ENCODE peak calls at places on chromosomes 12 and 14, in ten cellular contexts. One of them, this sample, is unnamed.

GRCh38 chr12:116141110-116141832 is 136.2 kb downstream of the MED13L start:
- DNase-seq in CD8-positive, alpha-beta T cell: no peak
- DNase-seq in stimulated activated CD4-positive, alpha-beta T cell treated with anti-CD3 and anti-CD28 coated beads, Interleukin-4, amount 100 ng/mL, for 24 hours: no peak
- DNase-seq in CD4-positive, CD25-positive, alpha-beta regulatory T cell: no peak
- DNase-seq in EL: no peak
- DNase-seq in activated T-cell treated with anti-CD3 and anti-CD28 coated beads, Interleukin-2, amount 50 U/mL, for 1 hour: no peak
- DNase-seq in kidney glomerular epithelial cell: no peak
- DNase-seq in GM10248: no peak
- DNase-seq in fibroblast of lung: no peak
- DNase-seq in kidney epithelial cell: no peak
- DNase-seq in this sample: peak

GRCh38 chr12:122858591-122859302 is 23.5 kb downstream of the HIP1R start:
- DNase-seq in kidney glomerular epithelial cell: no peak
- DNase-seq in EL: no peak
- DNase-seq in kidney epithelial cell: no peak
- DNase-seq in activated T-cell treated with anti-CD3 and anti-CD28 coated beads, Interleukin-2, amount 50 U/mL, for 1 hour: no peak
- DNase-seq in CD8-positive, alpha-beta T cell: no peak
- DNase-seq in CD4-positive, CD25-positive, alpha-beta regulatory T cell: no peak
- DNase-seq in fibroblast of lung: no peak
- DNase-seq in GM10248: no peak
- DNase-seq in stimulated activated CD4-positive, alpha-beta T cell treated with anti-CD3 and anti-CD28 coated beads, Interleukin-4, amount 100 ng/mL, for 24 hours: no peak
- DNase-seq in this sample: no peak

GRCh38 chr12:108896331-108896730 is 16.4 kb downstream of the DAO start:
- DNase-seq in kidney glomerular epithelial cell: no peak
- DNase-seq in CD4-positive, CD25-positive, alpha-beta regulatory T cell: no peak
- DNase-seq in kidney epithelial cell: no peak
- DNase-seq in stimulated activated CD4-positive, alpha-beta T cell treated with anti-CD3 and anti-CD28 coated beads, Interleukin-4, amount 100 ng/mL, for 24 hours: no peak
- DNase-seq in CD8-positive, alpha-beta T cell: no peak
- DNase-seq in activated T-cell treated with anti-CD3 and anti-CD28 coated beads, Interleukin-2, amount 50 U/mL, for 1 hour: no peak
- DNase-seq in fibroblast of lung: no peak
- DNase-seq in GM10248: no peak
- DNase-seq in EL: no peak
- DNase-seq in this sample: no peak

GRCh38 chr12:55830601-55831406 is 1.4 kb upstream of the DNAJC14 start:
- DNase-seq in kidney glomerular epithelial cell: no peak
- DNase-seq in kidney epithelial cell: no peak
- DNase-seq in GM10248: peak
- DNase-seq in CD4-positive, CD25-positive, alpha-beta regulatory T cell: no peak
- DNase-seq in CD8-positive, alpha-beta T cell: peak
- DNase-seq in fibroblast of lung: peak
- DNase-seq in stimulated activated CD4-positive, alpha-beta T cell treated with anti-CD3 and anti-CD28 coated beads, Interleukin-4, amount 100 ng/mL, for 24 hours: peak
- DNase-seq in EL: peak
- DNase-seq in activated T-cell treated with anti-CD3 and anti-CD28 coated beads, Interleukin-2, amount 50 U/mL, for 1 hour: peak
- DNase-seq in this sample: peak

GRCh38 chr12:42143401-42144173 is 1.1 kb downstream of the GXYLT1 start:
- DNase-seq in kidney glomerular epithelial cell: peak
- DNase-seq in stimulated activated CD4-positive, alpha-beta T cell treated with anti-CD3 and anti-CD28 coated beads, Interleukin-4, amount 100 ng/mL, for 24 hours: no peak
- DNase-seq in kidney epithelial cell: no peak
- DNase-seq in CD4-positive, CD25-positive, alpha-beta regulatory T cell: no peak
- DNase-seq in fibroblast of lung: peak
- DNase-seq in GM10248: peak
- DNase-seq in CD8-positive, alpha-beta T cell: no peak
- DNase-seq in activated T-cell treated with anti-CD3 and anti-CD28 coated beads, Interleukin-2, amount 50 U/mL, for 1 hour: no peak
- DNase-seq in EL: peak
- DNase-seq in this sample: peak

GRCh38 chr12:124191024-124191359 is 103.9 kb upstream of the RFLNA start:
- DNase-seq in CD8-positive, alpha-beta T cell: no peak
- DNase-seq in fibroblast of lung: peak
- DNase-seq in kidney epithelial cell: no peak
- DNase-seq in stimulated activated CD4-positive, alpha-beta T cell treated with anti-CD3 and anti-CD28 coated beads, Interleukin-4, amount 100 ng/mL, for 24 hours: no peak
- DNase-seq in kidney glomerular epithelial cell: peak
- DNase-seq in EL: peak
- DNase-seq in GM10248: no peak
- DNase-seq in activated T-cell treated with anti-CD3 and anti-CD28 coated beads, Interleukin-2, amount 50 U/mL, for 1 hour: no peak
- DNase-seq in CD4-positive, CD25-positive, alpha-beta regulatory T cell: no peak
- DNase-seq in this sample: no peak

GRCh38 chr14:74569826-74570591 is 42.0 kb downstream of the LTBP2 start:
- DNase-seq in fibroblast of lung: no peak
- DNase-seq in kidney glomerular epithelial cell: no peak
- DNase-seq in activated T-cell treated with anti-CD3 and anti-CD28 coated beads, Interleukin-2, amount 50 U/mL, for 1 hour: no peak
- DNase-seq in EL: peak
- DNase-seq in GM10248: no peak
- DNase-seq in CD8-positive, alpha-beta T cell: no peak
- DNase-seq in kidney epithelial cell: no peak
- DNase-seq in stimulated activated CD4-positive, alpha-beta T cell treated with anti-CD3 and anti-CD28 coated beads, Interleukin-4, amount 100 ng/mL, for 24 hours: no peak
- DNase-seq in CD4-positive, CD25-positive, alpha-beta regulatory T cell: no peak
- DNase-seq in this sample: no peak

GRCh38 chr12:53325539-53326061 is 4.2 kb upstream of the AAAS start:
- DNase-seq in GM10248: no peak
- DNase-seq in CD8-positive, alpha-beta T cell: peak
- DNase-seq in CD4-positive, CD25-positive, alpha-beta regulatory T cell: no peak
- DNase-seq in activated T-cell treated with anti-CD3 and anti-CD28 coated beads, Interleukin-2, amount 50 U/mL, for 1 hour: peak
- DNase-seq in kidney glomerular epithelial cell: no peak
- DNase-seq in stimulated activated CD4-positive, alpha-beta T cell treated with anti-CD3 and anti-CD28 coated beads, Interleukin-4, amount 100 ng/mL, for 24 hours: peak
- DNase-seq in EL: peak
- DNase-seq in kidney epithelial cell: no peak
- DNase-seq in fibroblast of lung: no peak
- DNase-seq in this sample: peak

GRCh38 chr14:23071975-23072539 is 14.7 kb upstream of the CDH24 start:
- DNase-seq in fibroblast of lung: no peak
- DNase-seq in activated T-cell treated with anti-CD3 and anti-CD28 coated beads, Interleukin-2, amount 50 U/mL, for 1 hour: no peak
- DNase-seq in stimulated activated CD4-positive, alpha-beta T cell treated with anti-CD3 and anti-CD28 coated beads, Interleukin-4, amount 100 ng/mL, for 24 hours: no peak
- DNase-seq in kidney epithelial cell: no peak
- DNase-seq in CD8-positive, alpha-beta T cell: no peak
- DNase-seq in GM10248: no peak
- DNase-seq in kidney glomerular epithelial cell: no peak
- DNase-seq in CD4-positive, CD25-positive, alpha-beta regulatory T cell: no peak
- DNase-seq in EL: peak
- DNase-seq in this sample: no peak

GRCh38 chr12:30164937-30165336 is 381.2 kb upstream of the TMTC1 start:
- DNase-seq in fibroblast of lung: no peak
- DNase-seq in CD8-positive, alpha-beta T cell: no peak
- DNase-seq in EL: no peak
- DNase-seq in stimulated activated CD4-positive, alpha-beta T cell treated with anti-CD3 and anti-CD28 coated beads, Interleukin-4, amount 100 ng/mL, for 24 hours: no peak
- DNase-seq in kidney epithelial cell: no peak
- DNase-seq in CD4-positive, CD25-positive, alpha-beta regulatory T cell: no peak
- DNase-seq in GM10248: no peak
- DNase-seq in activated T-cell treated with anti-CD3 and anti-CD28 coated beads, Interleukin-2, amount 50 U/mL, for 1 hour: no peak
- DNase-seq in kidney glomerular epithelial cell: no peak
- DNase-seq in this sample: no peak